ENCODE peak calls at places on chromosomes 16 and 17, in nine cellular contexts. H is stimulated activated CD4-positive, alpha-beta T cell treated with anti-CD3 and anti-CD28 coated beads, Interleukin-12 subunit alpha, Interleukin-12 subunit beta, amount 100 ng/mL, for 24 hours; B is Caki2; D is bronchial epithelial cell; I is activated B cell treated with CpG ODN at 0.5 μM for 24 hours; A is NCI-H774; Q is AG10803; U is heart left ventricle; G is activated CD8-positive, alpha-beta T cell treated with anti-CD3 and anti-CD28 coated beads, Interleukin-2, amount 10 ng/mL, durations not matched to agents 7 days and 5 days. T is an unnamed sample.
A peak's percentile ranks its signal among the peaks of the same experiment; 100 is the strongest.

GRCh38 chr16:56929639-56930038 is 2.3 kb upstream of the HERPUD1 start:
- DNase-seq in H (no peak), B (no peak), D (no peak), I (no peak), A (no peak), Q (no peak), U (no peak), G (no peak), T (no peak)

GRCh38 chr16:22220714-22221113 is 14.6 kb downstream of the EEF2K start:
- DNase-seq in H (no peak), B (no peak), D (no peak), I (no peak), A (no peak), Q (no peak), U (no peak), G (no peak), T (no peak)

GRCh38 chr17:6162892-6163291 is 92.7 kb downstream of the WSCD1 start:
- DNase-seq in H (no peak), B (no peak), D (no peak), I (no peak), A (no peak), Q (no peak), U (no peak), G (no peak), T (no peak)

GRCh38 chr16:68972720-68973119 is 129.4 kb downstream of the TANGO6 start:
- DNase-seq in H (no peak), B (peak; percentile 21), D (peak; percentile 65), I (no peak), A (no peak), Q (peak; percentile 59), U (no peak), G (no peak), T (peak; percentile 22)

GRCh38 chr17:60134396-60135159 is 15.2 kb upstream of the CA4 start:
- DNase-seq in H (no peak), B (peak; percentile 15), D (no peak), I (no peak), A (no peak), Q (peak; percentile 49), U (peak; percentile 36), G (peak; percentile 30), T (no peak)

GRCh38 chr17:42928714-42929496 is 28.3 kb downstream of the G6PC1 start:
- DNase-seq in H (no peak), B (peak; percentile 87), D (peak; percentile 86), I (no peak), A (peak; percentile 88), Q (peak; percentile 82), U (peak; percentile 54), G (peak; percentile 46), T (peak; percentile 61)

GRCh38 chr16:12341966-12342365 is 365.4 kb downstream of the SNX29 start:
- DNase-seq in H (no peak), B (no peak), D (no peak), I (no peak), A (no peak), Q (peak; percentile 12), U (no peak), G (no peak), T (no peak)

GRCh38 chr16:29845656-29846055 is 17.4 kb downstream of the CDIPT start:
- DNase-seq in H (no peak), B (no peak), D (no peak), I (no peak), A (no peak), Q (no peak), U (no peak), G (no peak), T (no peak)

GRCh38 chr17:3917391-3917931 is 1.2 kb upstream of the P2RX1 start:
- DNase-seq in H (no peak), B (no peak), D (no peak), I (no peak), A (no peak), Q (no peak), U (peak; percentile 78), G (no peak), T (no peak)

GRCh38 chr16:68492501-68493411 is 44.4 kb upstream of the SMPD3 start:
- DNase-seq in H (no peak), B (no peak), D (no peak), I (no peak), A (no peak), Q (no peak), U (no peak), G (no peak), T (peak; percentile 68)

GRCh38 chr16:1998360-1998835 is 8.6 kb downstream of the SYNGR3 start:
- DNase-seq in H (no peak), B (no peak), D (no peak), I (no peak), A (no peak), Q (no peak), U (no peak), G (no peak), T (no peak)

GRCh38 chr17:55730380-55730779 is 7.7 kb upstream of the TMEM100 start:
- DNase-seq in H (no peak), B (no peak), D (no peak), I (no peak), A (no peak), Q (no peak), U (no peak), G (no peak), T (no peak)

GRCh38 chr16:17827313-17827712 is 356.6 kb upstream of the XYLT1 start:
- DNase-seq in H (no peak), B (no peak), D (no peak), I (no peak), A (no peak), Q (peak; percentile 63), U (no peak), G (no peak), T (no peak)

GRCh38 chr17:5672815-5673430 is 88.6 kb upstream of the NLRP1 start:
- DNase-seq in H (no peak), B (no peak), D (no peak), I (no peak), A (no peak), Q (no peak), U (no peak), G (no peak), T (no peak)

GRCh38 chr17:72297326-72298115 is 176.7 kb downstream of the SOX9 start:
- DNase-seq in H (no peak), B (no peak), D (peak; percentile 85), I (no peak), A (no peak), Q (peak; percentile 21), U (no peak), G (no peak), T (no peak)

GRCh38 chr17:3852561-3852960 is 6.5 kb upstream of the NCBP3 start:
- DNase-seq in H (no peak), B (no peak), D (no peak), I (no peak), A (no peak), Q (no peak), U (no peak), G (no peak), T (no peak)

GRCh38 chr17:41131979-41132378 is 8.0 kb upstream of the KRTAP4-12 start:
- DNase-seq in H (no peak), B (peak; percentile 16), D (peak; percentile 93), I (no peak), A (no peak), Q (no peak), U (no peak), G (no peak), T (no peak)

GRCh38 chr17:30981531-30982519 is 11.0 kb downstream of the RNF135 start:
- DNase-seq in H (no peak), B (no peak), D (peak; percentile 52), I (no peak), A (no peak), Q (no peak), U (no peak), G (no peak), T (no peak)

GRCh38 chr17:15087946-15088345 is 177.2 kb downstream of the PMP22 start:
- DNase-seq in H (no peak), B (no peak), D (no peak), I (no peak), A (no peak), Q (no peak), U (peak; percentile 72), G (no peak), T (no peak)

T was measured in NCI-H1436.